ENCODE peak calls at places on chromosomes 16 and 17, in five cellular contexts. M is HepG2, L is HEK293T, H is SK-N-SH, D is K562. Q is an unnamed sample.

GRCh38 chr16:8798535-8799157 is 1.0 kb downstream of the PMM2 start:
- DNase-seq in M (no peak), H (no peak), L (no peak), D (no peak), Q (no peak)

GRCh38 chr16:58492735-58493134 is 7.2 kb upstream of the NDRG4 start:
- DNase-seq in D (no peak), H (peak; percentile 53), M (no peak), L (no peak), Q (no peak)

GRCh38 chr16:85619089-85619850 is 6.1 kb downstream of the GSE1 start:
- DNase-seq in D (no peak), H (no peak), M (no peak), L (no peak), Q (no peak)

GRCh38 chr17:74842599-74843351 is 16.9 kb downstream of the GRIN2C start:
- DNase-seq in D (peak; percentile 65), M (peak; percentile 52), L (peak; percentile 89), H (peak; percentile 99), Q (no peak)

GRCh38 chr17:66397486-66397885 is 95.1 kb downstream of the PRKCA start:
- DNase-seq in H (no peak), L (no peak), M (no peak), D (no peak), Q (no peak)

GRCh38 chr16:27471661-27472060 is 69.7 kb downstream of the IL21R start:
- DNase-seq in L (no peak), H (no peak), M (no peak), D (no peak), Q (no peak)

GRCh38 chr17:78910885-78911284 is 7.9 kb upstream of the CEP295NL start:
- DNase-seq in M (no peak), L (no peak), H (no peak), D (no peak), Q (no peak)

GRCh38 chr17:71052971-71053370 is 883.6 kb downstream of the KCNJ2 start:
- DNase-seq in D (no peak), M (no peak), L (no peak), H (no peak), Q (no peak)

GRCh38 chr17:57552114-57552601 is 192.9 kb downstream of the CCDC182 start:
- DNase-seq in M (no peak), D (peak; percentile 66), H (peak; percentile 84), L (peak; percentile 71), Q (no peak)

GRCh38 chr16:68408967-68409366 is 39.3 kb downstream of the SMPD3 start:
- DNase-seq in H (no peak), M (no peak), L (no peak), D (no peak), Q (no peak)

GRCh38 chr17:78176548-78177025 is 8.2 kb downstream of the SYNGR2 start:
- DNase-seq in H (peak; percentile 90), D (peak; percentile 78), L (peak; percentile 82), M (no peak), Q (no peak)

DNA sequence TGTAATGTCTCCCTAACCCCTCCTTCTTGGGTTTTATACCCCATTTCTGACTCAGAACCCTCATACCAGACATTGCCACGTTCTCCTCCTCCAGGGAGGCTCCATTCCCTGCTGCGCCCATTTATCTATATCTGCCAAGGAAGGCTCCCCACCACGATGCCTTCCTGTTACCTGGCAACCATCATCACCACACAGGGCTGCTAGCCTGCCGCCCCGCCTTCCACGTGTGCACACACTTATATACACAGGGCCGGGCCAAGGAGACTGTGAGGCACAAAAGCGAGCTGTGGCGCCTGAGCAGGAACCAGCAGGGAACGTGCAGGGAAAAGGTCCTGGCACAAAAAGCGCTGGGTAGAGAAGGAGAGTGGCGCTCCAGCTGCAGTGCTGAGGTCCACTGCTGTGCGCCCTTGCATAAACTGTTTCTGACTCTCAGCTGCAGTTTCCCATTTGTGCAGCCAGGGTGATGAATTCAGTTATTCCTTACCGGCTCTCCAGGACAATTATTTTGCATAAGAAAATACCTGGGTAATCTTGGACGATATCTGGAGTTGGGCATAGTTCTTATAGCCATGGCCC is 261.7 kb downstream of the CBLN1 start:
- DNase-seq in M (no peak), L (no peak), D (no peak), H (no peak), Q (no peak)
- TF ChIP-seq FOXM1 in M (no peak), L (no peak), D (no peak), H (no peak), Q (no peak)

GRCh38 chr16:51392651-51393187 is 241.6 kb upstream of the SALL1 start:
- DNase-seq in H (no peak), D (no peak), M (no peak), L (no peak), Q (no peak)
- TF ChIP-seq FOXM1 in H (no peak), D (no peak), M (no peak), L (no peak), Q (no peak)

GRCh38 chr17:29461807-29462206 is 71.6 kb downstream of the TAOK1 start:
- DNase-seq in M (no peak), D (no peak), H (no peak), L (no peak), Q (no peak)
- TF ChIP-seq FOXM1 in M (no peak), D (no peak), H (no peak), L (no peak), Q (no peak)

DNA sequence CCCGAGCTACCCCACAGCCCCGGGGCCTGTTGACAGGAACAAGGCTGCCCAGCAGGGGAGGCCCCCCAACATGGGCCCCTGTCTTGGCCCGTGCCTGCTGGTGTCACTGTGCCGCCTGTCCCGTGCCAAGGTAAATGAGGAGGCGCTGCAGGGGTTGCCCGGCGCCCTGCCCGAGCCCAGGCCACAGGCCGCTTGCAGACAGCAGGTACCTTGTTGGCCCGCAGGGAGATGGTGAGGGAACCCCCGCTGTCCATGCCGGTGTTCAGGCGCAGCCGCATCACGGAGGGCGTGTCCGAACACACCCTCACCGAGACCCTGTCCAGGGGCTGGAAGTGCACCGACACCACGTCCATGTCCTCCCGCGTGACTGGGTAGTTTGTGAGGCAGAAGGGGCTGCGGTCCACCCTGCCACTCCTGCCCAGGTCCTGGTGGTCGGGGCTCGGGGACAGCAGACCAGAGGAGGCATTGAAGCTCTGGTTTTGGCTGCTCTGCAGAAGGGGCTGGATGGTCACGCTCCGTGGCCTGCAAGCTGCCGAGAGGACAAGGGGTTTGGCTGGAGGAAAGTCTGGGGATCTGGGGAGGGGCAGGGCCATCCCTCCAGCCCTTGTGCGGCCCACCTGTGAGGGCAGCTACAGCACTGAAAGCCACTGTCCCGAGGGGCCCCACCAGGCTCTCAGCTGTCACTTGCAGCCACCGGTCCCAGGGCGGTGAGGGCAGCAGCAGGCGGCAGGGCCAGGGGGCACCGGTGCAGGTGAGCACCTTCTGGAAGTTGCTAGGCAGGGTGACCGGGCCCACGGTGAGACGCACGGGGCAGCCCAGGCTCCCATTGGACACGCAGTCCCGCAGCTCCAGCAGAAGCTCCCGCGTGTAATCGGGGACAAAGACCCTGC is 5.6 kb downstream of the PGAP6 start:
- DNase-seq in L (no peak), D (no peak), H (no peak), M (no peak), Q (no peak)
- TF ChIP-seq FOXM1 in L (no peak), D (no peak), H (no peak), M (no peak), Q (no peak)

Q was measured in GM12878.